ENCODE peak calls at places on chromosomes 12 and 14, in ten cellular contexts. S is NCI-H2081; X is OCI-LY7; G is stimulated activated CD4-positive, alpha-beta T cell treated with anti-CD3 and anti-CD28 coated beads, Interleukin-4, amount 100 ng/mL, for 48 hours; R is osteoblast; F is LoVo; Z is EL; C is fibroblast of the conjunctiva; Y is CD4-positive, alpha-beta T cell; J is HTR-8/SVneo. T is an unnamed sample.

GRCh38 chr12:117450186-117450585 is 88.8 kb upstream of the NOS1 start:
- DNase-seq in S (no peak), X (no peak), G (no peak), R (no peak), F (no peak), Z (no peak), C (no peak), Y (no peak), J (no peak), T (no peak)

GRCh38 chr14:26252176-26252575 is 345.7 kb downstream of the NOVA1 start:
- DNase-seq in S (no peak), X (no peak), G (no peak), R (no peak), F (no peak), Z (no peak), C (no peak), Y (no peak), J (no peak), T (no peak)

GRCh38 chr14:100779691-100780080 is 46.2 kb upstream of the MEG3 start:
- DNase-seq in S (no peak), X (no peak), G (no peak), R (no peak), F (no peak), Z (no peak), C (no peak), Y (no peak), J (no peak), T (no peak)

GRCh38 chr12:104623920-104624319 is 167.2 kb downstream of the CHST11 start:
- DNase-seq in S (no peak), X (no peak), G (no peak), R (no peak), F (no peak), Z (no peak), C (no peak), Y (no peak), J (no peak), T (no peak)

GRCh38 chr12:43402431-43402830 is 149.6 kb downstream of the ADAMTS20 start:
- DNase-seq in S (no peak), X (no peak), G (no peak), R (no peak), F (no peak), Z (no peak), C (no peak), Y (no peak), J (no peak), T (no peak)

GRCh38 chr12:123142948-123143752 is 7.7 kb downstream of the PITPNM2 start:
- DNase-seq in S (no peak), X (no peak), G (no peak), R (no peak), F (no peak), Z (no peak), C (no peak), Y (no peak), J (no peak), T (no peak)

GRCh38 chr14:105853907-105854599 is 327.7 kb downstream of the TMEM121 start:
- DNase-seq in S (no peak), X (peak; percentile 57), G (no peak), R (peak; percentile 52), F (no peak), Z (no peak), C (no peak), Y (no peak), J (no peak), T (no peak)

GRCh38 chr14:79036506-79036905 is 866.3 kb downstream of the NRXN3 start:
- DNase-seq in S (no peak), X (no peak), G (no peak), R (no peak), F (no peak), Z (no peak), C (no peak), Y (no peak), J (no peak), T (no peak)

GRCh38 chr14:51424569-51425251 is 184.7 kb downstream of the TMX1 start:
- DNase-seq in S (no peak), X (no peak), G (no peak), R (peak; percentile 58), F (no peak), Z (peak; percentile 32), C (no peak), Y (no peak), J (no peak), T (no peak)

GRCh38 chr14:69081271-69081670 is 71.6 kb downstream of the DCAF5 start:
- DNase-seq in S (no peak), X (no peak), G (no peak), R (no peak), F (no peak), Z (no peak), C (no peak), Y (no peak), J (no peak), T (no peak)

GRCh38 chr14:54226103-54226502 is 170.7 kb upstream of the CDKN3 start:
- DNase-seq in S (no peak), X (no peak), G (no peak), R (no peak), F (no peak), Z (peak; percentile 22), C (peak; percentile 63), Y (no peak), J (no peak), T (no peak)

GRCh38 chr14:104942586-104942985 is 17.9 kb downstream of the PLD4 start:
- DNase-seq in S (no peak), X (no peak), G (no peak), R (no peak), F (no peak), Z (no peak), C (no peak), Y (no peak), J (no peak), T (no peak)

GRCh38 chr12:30847259-30847658 is 79.3 kb upstream of the TSPAN11 start:
- DNase-seq in S (peak; percentile 61), X (peak; percentile 84), G (no peak), R (no peak), F (peak; percentile 82), Z (peak; percentile 64), C (peak; percentile 59), Y (no peak), J (peak; percentile 25), T (no peak)

GRCh38 chr12:98595152-98595988 is 1.9 kb downstream of the SLC25A3 start:
- DNase-seq in S (no peak), X (no peak), G (peak; percentile 11), R (no peak), F (peak; percentile 64), Z (peak; percentile 84), C (peak; percentile 22), Y (no peak), J (no peak), T (no peak)

GRCh38 chr12:1926274-1926673 is 7.8 kb upstream of the CACNA2D4 start:
- DNase-seq in S (no peak), X (no peak), G (no peak), R (no peak), F (no peak), Z (no peak), C (no peak), Y (no peak), J (no peak), T (no peak)